ENCODE peak calls at places on chromosomes 6 and 20, in five cellular contexts. E is thoracic aorta; D is GM12878; V is lower lobe of right lung; I is CD4-positive, alpha-beta T cell. U is an unnamed sample.

GRCh38 chr20:11687546-11688292 is 230.0 kb upstream of the BTBD3 start:
- ATAC-seq in E (no peak), D (no peak), V (no peak), I (no peak), U (no peak)

GRCh38 chr6:132614554-132614953 is 9.5 kb downstream of the TAAR2 start:
- ATAC-seq in E (no peak), D (peak; percentile 29), V (no peak), I (no peak), U (no peak)

GRCh38 chr6:3789896-3790558 is 38.5 kb upstream of the PXDC1 start:
- ATAC-seq in E (no peak), D (no peak), V (no peak), I (no peak), U (no peak)

GRCh38 chr20:34705008-34705382 is 851 bp downstream of the TP53INP2 start:
- ATAC-seq in E (no peak), D (no peak), V (no peak), I (no peak), U (no peak)

GRCh38 chr6:53250761-53251672 is 97.7 kb downstream of the ELOVL5 start:
- ATAC-seq in E (peak; percentile 45), D (no peak), V (no peak), I (no peak), U (no peak)

GRCh38 chr6:170345662-170346061 is 39.1 kb downstream of the FAM120B start:
- ATAC-seq in E (no peak), D (no peak), V (no peak), I (no peak), U (no peak)

GRCh38 chr6:88380083-88380482 is 213.9 kb upstream of the CNR1 start:
- ATAC-seq in E (peak; percentile 73), D (no peak), V (peak; percentile 77), I (no peak), U (peak; percentile 69)

GRCh38 chr6:169131356-169131755 is 122.3 kb downstream of the THBS2 start:
- ATAC-seq in E (no peak), D (no peak), V (no peak), I (no peak), U (no peak)

GRCh38 chr6:136551103-136551502 is 881 bp upstream of the MAP7 start:
- ATAC-seq in E (no peak), D (peak; percentile 18), V (no peak), I (no peak), U (no peak)

GRCh38 chr6:158292016-158292415 is 20.2 kb upstream of the TULP4 start:
- ATAC-seq in E (no peak), D (no peak), V (no peak), I (no peak), U (no peak)

GRCh38 chr6:7411328-7411727 is 21.7 kb downstream of the RIOK1 start:
- ATAC-seq in E (no peak), D (no peak), V (no peak), I (no peak), U (no peak)

GRCh38 chr6:51630011-51630410 is 457.4 kb downstream of the PKHD1 start:
- ATAC-seq in E (no peak), D (no peak), V (no peak), I (no peak), U (no peak)

GRCh38 chr20:38094968-38095689 is 61.6 kb downstream of the RPRD1B start:
- ATAC-seq in E (no peak), D (peak; percentile 38), V (peak; percentile 52), I (no peak), U (no peak)

GRCh38 chr6:127716425-127716930 is 139.5 kb downstream of the C6orf58 start:
- ATAC-seq in E (no peak), D (no peak), V (no peak), I (no peak), U (no peak)

GRCh38 chr20:36214684-36215256 is 21.5 kb upstream of the AAR2 start:
- ATAC-seq in E (no peak), D (peak; percentile 85), V (no peak), I (no peak), U (no peak)

GRCh38 chr20:36218380-36219064 is 17.8 kb upstream of the AAR2 start:
- ATAC-seq in E (no peak), D (no peak), V (no peak), I (no peak), U (no peak)

GRCh38 chr20:36215778-36216177 is 20.5 kb upstream of the AAR2 start:
- ATAC-seq in E (no peak), D (peak; percentile 47), V (no peak), I (no peak), U (no peak)

GRCh38 chr20:36216314-36217025 is 19.8 kb upstream of the AAR2 start:
- ATAC-seq in E (no peak), D (no peak), V (no peak), I (no peak), U (no peak)

DNA sequence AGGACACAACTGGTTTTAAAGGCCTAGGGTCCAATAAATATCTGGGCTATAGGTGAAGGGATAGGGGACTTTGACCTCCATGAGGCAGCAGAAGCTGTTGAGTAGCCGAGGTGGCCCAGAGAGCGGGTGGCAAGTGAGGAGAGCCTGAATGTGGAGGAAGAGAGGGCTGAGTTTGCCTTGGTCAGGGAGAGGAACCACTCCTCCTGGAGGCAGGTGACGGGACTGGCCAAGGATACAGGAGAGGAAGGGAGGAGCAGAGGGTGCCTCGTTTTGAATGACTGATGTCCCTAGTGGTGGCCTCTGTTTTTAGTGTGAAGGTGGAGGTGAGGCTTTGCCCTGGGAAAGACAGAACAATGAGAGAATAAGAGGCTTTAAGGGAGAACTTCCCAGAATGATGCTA is 19.1 kb upstream of the AAR2 start:
- ATAC-seq in E (no peak), D (no peak), V (no peak), I (no peak), U (no peak)
- TF ChIP-seq CTCF in E (no peak), D (no peak), V (no peak), I (no peak), U (no peak)

DNA sequence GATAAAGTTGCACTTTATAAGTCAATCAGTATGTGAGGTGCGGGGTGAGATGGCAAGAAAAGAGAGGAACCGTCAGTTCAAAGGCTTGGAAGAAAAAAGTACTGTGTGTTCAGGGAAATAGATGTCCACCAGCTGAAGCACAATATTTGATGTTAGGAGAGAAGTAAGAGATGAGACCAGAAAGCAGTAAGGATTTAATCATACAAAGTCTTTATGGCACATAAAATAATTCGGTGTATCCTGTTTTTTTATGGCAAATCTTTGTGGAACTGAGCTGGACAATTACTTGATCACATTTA is 197.2 kb downstream of the FAXC start:
- ATAC-seq in E (no peak), D (no peak), V (no peak), I (no peak), U (no peak)
- TF ChIP-seq CTCF in E (no peak), D (no peak), V (no peak), I (no peak), U (no peak)

GRCh38 chr6:146700078-146700686 is 101.4 kb downstream of the ADGB start:
- ATAC-seq in E (peak; percentile 96), D (peak; percentile 71), V (peak; percentile 83), I (peak; percentile 57), U (peak; percentile 60)
- TF ChIP-seq CTCF in E (peak; percentile 79), D (peak; percentile 67), V (peak; percentile 70), I (peak; percentile 63), U (peak; percentile 80)

GRCh38 chr20:62736026-62736406 is 27.4 kb downstream of the NTSR1 start:
- ATAC-seq in E (no peak), D (no peak), V (no peak), I (no peak), U (no peak)
- TF ChIP-seq CTCF in E (no peak), D (no peak), V (no peak), I (no peak), U (no peak)

DNA sequence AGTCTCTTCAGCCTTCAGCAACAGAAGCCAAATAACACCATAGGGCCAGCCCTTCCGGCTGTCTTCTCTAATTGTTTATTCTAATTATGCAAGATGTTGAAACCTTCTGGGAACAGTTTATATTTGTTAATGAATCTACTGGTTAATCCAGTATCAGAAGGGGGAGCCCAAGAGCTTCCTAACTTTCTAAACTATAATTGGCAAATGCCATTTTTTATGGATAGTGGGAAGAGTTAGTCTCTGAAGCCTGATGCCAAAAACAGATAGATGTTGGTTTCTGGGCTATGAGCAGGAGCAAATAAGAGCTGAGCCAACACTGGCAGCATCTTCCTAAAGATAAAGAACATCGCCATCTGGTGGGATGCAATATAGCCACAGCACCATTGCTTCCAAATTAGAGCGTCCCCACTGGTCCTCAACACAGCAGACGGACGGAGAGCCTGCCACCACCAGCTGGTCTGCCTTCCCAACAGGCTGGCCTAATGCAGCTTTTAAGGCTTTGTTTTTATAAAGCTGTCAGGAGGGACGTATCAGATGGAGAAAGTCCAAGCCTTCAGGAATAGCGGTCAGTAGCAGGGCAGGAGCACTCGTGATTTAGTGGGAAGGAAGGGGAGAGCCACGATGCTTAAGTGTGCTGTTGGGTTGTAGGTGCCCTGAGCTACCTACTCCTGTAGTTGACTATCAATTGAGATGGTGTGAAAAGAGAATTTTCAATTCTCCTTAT is 118.8 kb downstream of the RALGAPA2 start:
- ATAC-seq in E (no peak), D (peak; percentile 93), V (peak; percentile 84), I (no peak), U (peak; percentile 69)
- TF ChIP-seq CTCF in E (no peak), D (peak; percentile 52), V (peak; percentile 56), I (peak; percentile 2), U (peak; percentile 25)

GRCh38 chr6:149628865-149629544 is 19.5 kb downstream of the KATNA1 start:
- ATAC-seq in E (no peak), D (peak; percentile 96), V (no peak), I (no peak), U (no peak)
- TF ChIP-seq CTCF in E (no peak), D (peak; percentile 8), V (no peak), I (no peak), U (no peak)

U was measured in gastroesophageal sphincter.